ENCODE peak calls at places on chromosomes 11 and 22, in nine cellular contexts. One of them, this sample, is unnamed.

GRCh38 chr22:37623075-37624016 is 14.7 kb downstream of the GGA1 start:
- DNase-seq in ACHN: peak
- DNase-seq in T-helper 17 cell: peak
- DNase-seq in HT1080: no peak
- DNase-seq in Calu3: peak
- DNase-seq in activated CD4-positive, alpha-beta T cell treated with anti-CD3 and anti-CD28 coated beads for 4 hours: peak
- DNase-seq in AML-193: peak
- DNase-seq in mammary epithelial cell: no peak
- DNase-seq in astrocyte of the spinal cord: peak
- DNase-seq in this sample: peak

GRCh38 chr11:115454525-115454924 is 49.7 kb downstream of the CADM1 start:
- DNase-seq in mammary epithelial cell: no peak
- DNase-seq in activated CD4-positive, alpha-beta T cell treated with anti-CD3 and anti-CD28 coated beads for 4 hours: no peak
- DNase-seq in AML-193: no peak
- DNase-seq in HT1080: no peak
- DNase-seq in ACHN: no peak
- DNase-seq in astrocyte of the spinal cord: no peak
- DNase-seq in Calu3: no peak
- DNase-seq in T-helper 17 cell: no peak
- DNase-seq in this sample: no peak

GRCh38 chr11:69200331-69201047 is 44.8 kb downstream of the SMIM38 start:
- DNase-seq in astrocyte of the spinal cord: no peak
- DNase-seq in AML-193: no peak
- DNase-seq in T-helper 17 cell: no peak
- DNase-seq in activated CD4-positive, alpha-beta T cell treated with anti-CD3 and anti-CD28 coated beads for 4 hours: no peak
- DNase-seq in HT1080: no peak
- DNase-seq in Calu3: no peak
- DNase-seq in ACHN: no peak
- DNase-seq in mammary epithelial cell: no peak
- DNase-seq in this sample: no peak

GRCh38 chr11:73579641-73580434 is 18.1 kb downstream of the FAM168A start:
- DNase-seq in mammary epithelial cell: no peak
- DNase-seq in Calu3: no peak
- DNase-seq in T-helper 17 cell: no peak
- DNase-seq in AML-193: no peak
- DNase-seq in astrocyte of the spinal cord: no peak
- DNase-seq in activated CD4-positive, alpha-beta T cell treated with anti-CD3 and anti-CD28 coated beads for 4 hours: no peak
- DNase-seq in HT1080: no peak
- DNase-seq in ACHN: no peak
- DNase-seq in this sample: no peak

GRCh38 chr11:19511413-19512183 is 201.0 kb upstream of the NAV2 start:
- DNase-seq in ACHN: no peak
- DNase-seq in Calu3: no peak
- DNase-seq in AML-193: no peak
- DNase-seq in mammary epithelial cell: no peak
- DNase-seq in T-helper 17 cell: no peak
- DNase-seq in HT1080: no peak
- DNase-seq in astrocyte of the spinal cord: peak
- DNase-seq in activated CD4-positive, alpha-beta T cell treated with anti-CD3 and anti-CD28 coated beads for 4 hours: no peak
- DNase-seq in this sample: no peak

GRCh38 chr22:35839811-35840739 is 122.4 kb downstream of the APOL5 start:
- DNase-seq in mammary epithelial cell: peak
- DNase-seq in AML-193: no peak
- DNase-seq in T-helper 17 cell: no peak
- DNase-seq in Calu3: peak
- DNase-seq in astrocyte of the spinal cord: peak
- DNase-seq in activated CD4-positive, alpha-beta T cell treated with anti-CD3 and anti-CD28 coated beads for 4 hours: no peak
- DNase-seq in ACHN: peak
- DNase-seq in HT1080: peak
- DNase-seq in this sample: peak

GRCh38 chr11:60183595-60184201 is 815 bp upstream of the MS4A6A start:
- DNase-seq in astrocyte of the spinal cord: no peak
- DNase-seq in mammary epithelial cell: no peak
- DNase-seq in T-helper 17 cell: no peak
- DNase-seq in ACHN: no peak
- DNase-seq in activated CD4-positive, alpha-beta T cell treated with anti-CD3 and anti-CD28 coated beads for 4 hours: no peak
- DNase-seq in HT1080: no peak
- DNase-seq in Calu3: no peak
- DNase-seq in AML-193: peak
- DNase-seq in this sample: no peak

GRCh38 chr22:30649430-30650007 is 13.9 kb downstream of the SLC35E4 start:
- DNase-seq in mammary epithelial cell: peak
- DNase-seq in astrocyte of the spinal cord: peak
- DNase-seq in HT1080: peak
- DNase-seq in Calu3: peak
- DNase-seq in ACHN: peak
- DNase-seq in AML-193: no peak
- DNase-seq in T-helper 17 cell: no peak
- DNase-seq in activated CD4-positive, alpha-beta T cell treated with anti-CD3 and anti-CD28 coated beads for 4 hours: peak
- DNase-seq in this sample: peak

GRCh38 chr11:15826008-15826650 is 530.2 kb downstream of the SOX6 start:
- DNase-seq in astrocyte of the spinal cord: no peak
- DNase-seq in mammary epithelial cell: no peak
- DNase-seq in AML-193: no peak
- DNase-seq in activated CD4-positive, alpha-beta T cell treated with anti-CD3 and anti-CD28 coated beads for 4 hours: no peak
- DNase-seq in ACHN: no peak
- DNase-seq in Calu3: no peak
- DNase-seq in T-helper 17 cell: no peak
- DNase-seq in HT1080: no peak
- DNase-seq in this sample: no peak

GRCh38 chr22:48737461-48738203 is 1090.0 kb downstream of the BRD1 start:
- DNase-seq in HT1080: no peak
- DNase-seq in Calu3: no peak
- DNase-seq in mammary epithelial cell: no peak
- DNase-seq in T-helper 17 cell: no peak
- DNase-seq in activated CD4-positive, alpha-beta T cell treated with anti-CD3 and anti-CD28 coated beads for 4 hours: no peak
- DNase-seq in astrocyte of the spinal cord: no peak
- DNase-seq in AML-193: no peak
- DNase-seq in ACHN: no peak
- DNase-seq in this sample: no peak

This sample was measured in kidney glomerular epithelial cell.